ENCODE peak calls at places on chromosome 1, in eight cellular contexts. D is NB4; S is mucosa of gallbladder; Q is GM03348; H is central memory CD4-positive, alpha-beta T cell; C is cardiac fibroblast; P is endothelial cell of umbilical vein; V is smooth muscle cell of the brain vasculature. R is an unnamed sample.
A peak's percentile ranks its signal among the peaks of the same experiment; 100 is the strongest.

GRCh38 chr1:67372136-67372535 is 58.1 kb downstream of the SERBP1 start:
- DNase-seq in V (no peak), D (no peak), C (peak; percentile 56), H (no peak), S (no peak), Q (peak; percentile 19), P (no peak), R (no peak)

GRCh38 chr1:22808846-22809501 is 98.3 kb downstream of the EPHB2 start:
- DNase-seq in Q (peak; percentile 94), S (peak; percentile 61), D (no peak), H (no peak), V (peak; percentile 23), C (peak; percentile 85), P (no peak), R (peak; percentile 13)

GRCh38 chr1:209748620-209749019 is 7.2 kb upstream of the TRAF3IP3 start:
- DNase-seq in D (peak; percentile 18), V (no peak), S (no peak), C (no peak), Q (no peak), H (no peak), P (no peak), R (no peak)

GRCh38 chr1:223711173-223711572 is 1.2 kb upstream of the CAPN2 start:
- DNase-seq in C (peak; percentile 63), H (no peak), P (no peak), V (no peak), S (no peak), D (no peak), Q (no peak), R (peak; percentile 19)

GRCh38 chr1:101833312-101833711 is 163.4 kb downstream of the OLFM3 start:
- DNase-seq in V (no peak), C (no peak), P (no peak), D (no peak), H (no peak), S (no peak), Q (no peak), R (no peak)

GRCh38 chr1:234631721-234632125 is 21.7 kb upstream of the IRF2BP2 start:
- DNase-seq in V (peak; percentile 93), Q (peak; percentile 68), S (peak; percentile 47), C (peak; percentile 97), H (no peak), P (peak; percentile 98), D (no peak), R (peak; percentile 98)

GRCh38 chr1:109894823-109895719 is 15.6 kb upstream of the CSF1 start:
- DNase-seq in C (no peak), V (no peak), H (no peak), S (no peak), D (no peak), P (no peak), Q (no peak), R (no peak)

GRCh38 chr1:208781391-208782035 is 537.3 kb upstream of the PLXNA2 start:
- DNase-seq in Q (no peak), V (no peak), H (no peak), S (no peak), C (no peak), D (no peak), P (no peak), R (no peak)

GRCh38 chr1:47188901-47189785 is 693 bp downstream of the PDZK1IP1 start:
- DNase-seq in P (no peak), Q (no peak), D (no peak), H (no peak), C (no peak), V (no peak), S (no peak), R (no peak)

GRCh38 chr1:234960722-234961467 is 167.7 kb downstream of the TOMM20 start:
- DNase-seq in V (no peak), H (no peak), C (peak; percentile 65), P (peak; percentile 95), S (peak; percentile 85), Q (peak; percentile 22), D (peak; percentile 60), R (peak; percentile 84)

GRCh38 chr1:91817506-91817905 is 68.4 kb downstream of the TGFBR3 start:
- DNase-seq in Q (no peak), H (no peak), P (no peak), C (no peak), S (no peak), D (no peak), V (no peak), R (no peak)

GRCh38 chr1:46485564-46486431 is 3.8 kb upstream of the DMBX1 start:
- DNase-seq in V (no peak), Q (no peak), H (no peak), P (no peak), C (no peak), S (no peak), D (no peak), R (no peak)

GRCh38 chr1:90712931-90713618 is 4.0 kb downstream of the BARHL2 start:
- DNase-seq in H (no peak), P (no peak), S (no peak), D (no peak), C (no peak), Q (no peak), V (no peak), R (no peak)

GRCh38 chr1:3014443-3015268 is 6.6 kb upstream of the ACTRT2 start:
- DNase-seq in C (no peak), Q (no peak), V (no peak), P (no peak), S (no peak), D (no peak), H (no peak), R (no peak)

GRCh38 chr1:56709269-56709880 is 64.3 kb downstream of the PRKAA2 start:
- DNase-seq in S (no peak), C (peak; percentile 80), Q (peak; percentile 44), P (peak; percentile 69), D (peak; percentile 45), V (peak; percentile 56), H (peak; percentile 1), R (peak; percentile 69)

GRCh38 chr1:22710688-22711024 is at the start of gene EPHB2:
- DNase-seq in P (no peak), C (peak; percentile 11), Q (peak; percentile 95), V (no peak), D (peak; percentile 55), H (no peak), S (no peak), R (peak; percentile 56)

GRCh38 chr1:157505481-157506272 is 46.6 kb downstream of the FCRL5 start:
- DNase-seq in Q (peak; percentile 80), V (peak; percentile 24), C (peak; percentile 70), H (no peak), D (peak; percentile 67), S (peak; percentile 53), P (peak; percentile 60), R (peak; percentile 77)

GRCh38 chr1:75954594-75954993 is 22.4 kb upstream of the ASB17 start:
- DNase-seq in V (no peak), P (no peak), C (peak; percentile 6), S (no peak), Q (no peak), H (no peak), D (no peak), R (no peak)

GRCh38 chr1:25107643-25108010 is 124.7 kb downstream of the SYF2 start:
- DNase-seq in S (no peak), Q (no peak), D (no peak), V (no peak), H (no peak), C (peak; percentile 27), P (no peak), R (no peak)

GRCh38 chr1:193406901-193407300 is 220.5 kb upstream of the B3GALT2 start:
- DNase-seq in S (no peak), H (peak; percentile 50), C (peak; percentile 77), D (peak; percentile 49), P (peak; percentile 64), V (peak; percentile 33), Q (peak; percentile 59), R (peak; percentile 63)

GRCh38 chr1:55974714-55975441 is 604.5 kb downstream of the PLPP3 start:
- DNase-seq in V (no peak), Q (peak; percentile 67), H (no peak), D (no peak), S (no peak), C (peak; percentile 83), P (peak; percentile 65), R (peak; percentile 9)

GRCh38 chr1:156086256-156086662 is 4.0 kb upstream of the MEX3A start:
- DNase-seq in P (peak; percentile 87), S (peak; percentile 55), D (no peak), Q (no peak), V (peak; percentile 75), C (peak; percentile 85), H (no peak), R (peak; percentile 89)

GRCh38 chr1:207581496-207582168 is 63.3 kb upstream of the CR1L start:
- DNase-seq in D (no peak), S (no peak), C (no peak), P (no peak), H (no peak), V (no peak), Q (no peak), R (no peak)

GRCh38 chr1:6483010-6483760 is 8.3 kb downstream of the PLEKHG5 start:
- DNase-seq in D (no peak), P (no peak), S (peak; percentile 54), C (no peak), V (no peak), Q (no peak), H (no peak), R (no peak)

GRCh38 chr1:219778793-219779369 is 149.5 kb downstream of the SLC30A10 start:
- DNase-seq in Q (no peak), D (no peak), C (no peak), P (no peak), V (no peak), H (no peak), S (no peak), R (no peak)

GRCh38 chr1:166391677-166392076 is 224.9 kb upstream of the FAM78B start:
- DNase-seq in D (no peak), C (peak; percentile 2), P (no peak), Q (no peak), H (no peak), S (no peak), V (no peak), R (no peak)

GRCh38 chr1:100400332-100400933 is 48.1 kb downstream of the CDC14A start:
- DNase-seq in C (peak; percentile 13), V (no peak), D (peak; percentile 89), P (peak; percentile 72), S (peak; percentile 25), Q (no peak), H (peak; percentile 85), R (peak; percentile 63)

GRCh38 chr1:116498789-116499628 is 71.8 kb downstream of the CD58 start:
- DNase-seq in H (peak; percentile 47), P (peak; percentile 77), V (peak; percentile 51), C (peak; percentile 78), D (peak; percentile 81), Q (peak; percentile 85), S (peak; percentile 71), R (peak; percentile 83)

GRCh38 chr1:184270556-184270955 is 116.3 kb upstream of the C1orf21 start:
- DNase-seq in H (no peak), V (no peak), S (no peak), C (no peak), D (no peak), P (no peak), Q (peak; percentile 43), R (no peak)

GRCh38 chr1:206725053-206725963 is 40.6 kb downstream of the MAPKAPK2 start:
- DNase-seq in Q (peak; percentile 67), P (peak; percentile 31), S (peak; percentile 61), H (peak; percentile 44), V (no peak), D (peak; percentile 73), C (peak; percentile 70), R (peak; percentile 70)

GRCh38 chr1:20119351-20119750 is at the start of gene PLA2G2D:
- DNase-seq in P (no peak), H (no peak), Q (no peak), C (no peak), D (no peak), S (no peak), V (no peak), R (no peak)

GRCh38 chr1:220498188-220498587 is 29.7 kb upstream of the MARK1 start:
- DNase-seq in D (no peak), C (peak; percentile 45), P (no peak), V (no peak), H (no peak), S (no peak), Q (peak; percentile 23), R (no peak)

GRCh38 chr1:25844485-25845337 is 14.5 kb downstream of the AUNIP start:
- DNase-seq in C (no peak), H (no peak), V (no peak), S (no peak), Q (no peak), D (no peak), P (no peak), R (no peak)

GRCh38 chr1:218299416-218299815 is 14.3 kb downstream of the RRP15 start:
- DNase-seq in S (no peak), V (peak; percentile 20), Q (peak; percentile 65), P (peak; percentile 61), H (no peak), C (peak; percentile 80), D (peak; percentile 36), R (peak; percentile 73)